ENCODE peak calls at places on chromosomes 12 and 14, in seven cellular contexts. R is upper lobe of right lung, Q is SJSA1, L is breast epithelium, Y is BE2C, U is GM23248, W is stomach. G is an unnamed sample. For H3K4me1 and H3K9me3, the result is how much of the 10 kb centered on the place peaks cover.

GRCh38 chr14:101584049-101584859 is 23.0 kb downstream of the DIO3 start:
- DNase-seq in R (peak), Q (no peak), L (no peak), Y (peak), U (peak), W (no peak), G (peak)

GRCh38 chr12:98894412-98895085 is 249.5 kb downstream of the APAF1 start:
- DNase-seq in R (no peak), Q (no peak), L (no peak), Y (peak), U (peak), W (no peak), G (no peak)

GRCh38 chr12:47652491-47653234 is 53.2 kb downstream of the RPAP3 start:
- DNase-seq in R (no peak), Q (no peak), L (no peak), Y (no peak), U (peak), W (no peak), G (peak)

GRCh38 chr12:68792952-68793351 is 15.0 kb upstream of the MDM2 start:
- DNase-seq in R (no peak), Q (no peak), L (no peak), Y (peak), U (peak), W (no peak), G (no peak)

GRCh38 chr14:96415559-96415958 is 23.6 kb downstream of the AK7 start:
- DNase-seq in R (no peak), Q (no peak), L (no peak), Y (no peak), U (no peak), W (no peak), G (no peak)

GRCh38 chr14:68689426-68689825 is 103.4 kb downstream of the ZFP36L1 start:
- DNase-seq in R (peak), Q (no peak), L (no peak), Y (no peak), U (no peak), W (no peak), G (no peak)

GRCh38 chr12:60259241-60259640 is 663.4 kb downstream of the SLC16A7 start:
- DNase-seq in R (no peak), Q (no peak), L (no peak), Y (no peak), U (no peak), W (no peak), G (no peak)

GRCh38 chr14:54848910-54849309 is 53.7 kb downstream of the GCH1 start:
- DNase-seq in R (no peak), Q (no peak), L (no peak), Y (no peak), U (no peak), W (no peak), G (no peak)

GRCh38 chr12:43964966-43965365 is 129.1 kb downstream of the TMEM117 start:
- DNase-seq in R (no peak), Q (no peak), L (no peak), Y (no peak), U (peak), W (no peak), G (no peak)

GRCh38 chr14:100470523-100470897 is 116.7 kb downstream of the BEGAIN start:
- DNase-seq in R (no peak), Q (no peak), L (no peak), Y (peak), U (no peak), W (no peak), G (no peak)

GRCh38 chr12:52824741-52825410 is 9.2 kb downstream of the KRT79 start:
- DNase-seq in R (no peak), Q (peak), L (no peak), Y (no peak), U (no peak), W (no peak), G (no peak)

GRCh38 chr12:102876883-102877282 is 40.2 kb downstream of the PAH start:
- DNase-seq in R (no peak), Q (no peak), L (no peak), Y (no peak), U (no peak), W (no peak), G (no peak)

GRCh38 chr12:49813131-49813530 is 15.1 kb downstream of the NCKAP5L start:
- DNase-seq in R (no peak), Q (no peak), L (no peak), Y (no peak), U (peak), W (no peak), G (no peak)

GRCh38 chr12:56205445-56205844 is 16.2 kb upstream of the SMARCC2 start:
- DNase-seq in R (no peak), Q (no peak), L (no peak), Y (no peak), U (no peak), W (no peak), G (no peak)

GRCh38 chr14:94707494-94707893 is 62.4 kb downstream of the GSC start:
- DNase-seq in R (no peak), Q (no peak), L (no peak), Y (no peak), U (no peak), W (no peak), G (no peak)

GRCh38 chr12:123269395-123269892 is 2.2 kb downstream of the CDK2AP1 start:
- DNase-seq in R (peak), Q (no peak), L (peak), Y (peak), U (peak), W (peak), G (peak)

GRCh38 chr14:99537399-99537798 is 56.2 kb downstream of the CCNK start:
- DNase-seq in R (no peak), Q (peak), L (no peak), Y (no peak), U (peak), W (no peak), G (peak)

DNA sequence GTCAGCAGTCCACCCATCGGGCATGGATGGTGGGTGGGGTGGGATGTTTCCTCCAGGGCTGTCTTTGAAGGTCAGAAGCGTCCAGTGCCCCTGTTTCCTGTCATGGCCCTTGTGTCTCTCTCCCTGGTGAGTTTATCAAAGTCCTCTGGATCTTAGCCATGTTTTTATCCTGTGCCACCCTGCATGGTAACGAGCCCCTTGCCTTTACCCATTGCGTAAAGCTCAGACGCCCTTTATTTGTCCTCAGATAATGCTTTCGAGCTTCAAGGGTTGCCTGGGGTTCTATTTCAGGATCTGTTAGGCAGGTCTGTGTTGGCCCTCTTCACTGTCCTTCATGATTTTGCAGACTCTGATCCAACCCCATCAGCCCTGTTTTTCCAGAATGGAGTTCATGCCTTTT is 172.9 kb downstream of the TSPAN9 start:
- DNase-seq in R (no peak), Q (no peak), L (no peak), Y (no peak), U (no peak), W (no peak), G (no peak)
- H3K4me1 ChIP-seq in R (under half), Q (under half), L (under half), Y (under half), U (under half), W (half or more), G (half or more)

GRCh38 chr14:61140271-61140670 is 140.9 kb downstream of the TMEM30B start:
- DNase-seq in R (no peak), Q (no peak), L (no peak), Y (no peak), U (peak), W (no peak), G (no peak)
- H3K9me3 ChIP-seq in R (under half), Q (under half), L (under half), Y (under half), U (under half), W (under half), G (under half)

GRCh38 chr12:131895640-131896079 is 1.2 kb downstream of the ULK1 start:
- DNase-seq in R (no peak), Q (peak), L (no peak), Y (no peak), U (no peak), W (no peak), G (no peak)
- H3K4me1 ChIP-seq in R (under half), Q (under half), L (under half), Y (under half), U (under half), W (half or more), G (under half)

GRCh38 chr12:34339922-34340321 is 317.6 kb downstream of the ALG10 start:
- DNase-seq in R (no peak), Q (no peak), L (no peak), Y (no peak), U (no peak), W (no peak), G (no peak)

GRCh38 chr12:34343345-34343744 is 321.0 kb downstream of the ALG10 start:
- DNase-seq in R (no peak), Q (no peak), L (no peak), Y (no peak), U (no peak), W (no peak), G (no peak)

GRCh38 chr12:34340534-34341361 is 318.5 kb downstream of the ALG10 start:
- DNase-seq in R (no peak), Q (no peak), L (no peak), Y (no peak), U (no peak), W (no peak), G (no peak)

GRCh38 chr12:34342048-34342447 is 319.8 kb downstream of the ALG10 start:
- DNase-seq in R (no peak), Q (no peak), L (no peak), Y (no peak), U (no peak), W (no peak), G (no peak)

GRCh38 chr12:34341362-34341733 is 319.1 kb downstream of the ALG10 start:
- DNase-seq in R (no peak), Q (no peak), L (no peak), Y (no peak), U (no peak), W (no peak), G (no peak)
- H3K9me3 ChIP-seq in R (under half), Q (under half), L (half or more), Y (under half), U (under half), W (half or more), G (under half)